ENCODE peak calls at places on chromosome 1, in six cellular contexts. Q is mucosa of descending colon, Z is fibroblast of lung, J is ovary, W is MG63, L is Caco-2. E is an unnamed sample.

GRCh38 chr1:228793032-228793431 is 57.8 kb downstream of the RHOU start:
- DNase-seq in Q (no peak), W (no peak), J (no peak), L (no peak), Z (no peak), E (peak; percentile 43)

GRCh38 chr1:156657971-156658319 is 16.0 kb downstream of the BCAN start:
- DNase-seq in L (no peak), Z (no peak), W (no peak), J (no peak), Q (no peak), E (no peak)

GRCh38 chr1:6108937-6109636 is 63.4 kb downstream of the KCNAB2 start:
- DNase-seq in L (peak; percentile 35), J (no peak), Z (peak; percentile 14), W (peak; percentile 57), Q (peak; percentile 47), E (no peak)

GRCh38 chr1:210246447-210246846 is 13.9 kb downstream of the SERTAD4 start:
- DNase-seq in J (no peak), W (no peak), L (no peak), Z (no peak), Q (no peak), E (no peak)

GRCh38 chr1:8873506-8874229 is 4.8 kb downstream of the ENO1 start:
- DNase-seq in Q (peak; percentile 85), W (peak; percentile 99), Z (peak; percentile 97), J (peak; percentile 54), L (no peak), E (peak; percentile 13)

GRCh38 chr1:182350839-182351238 is 40.8 kb downstream of the GLUL start:
- DNase-seq in Q (no peak), J (no peak), W (no peak), Z (no peak), L (no peak), E (no peak)

GRCh38 chr1:11650331-11650991 is 3.8 kb downstream of the FBXO2 start:
- DNase-seq in Z (peak; percentile 68), L (no peak), Q (peak; percentile 89), J (peak; percentile 52), W (peak; percentile 65), E (peak; percentile 83)

GRCh38 chr1:150931773-150932172 is 5.6 kb downstream of the SETDB1 start:
- DNase-seq in W (no peak), Z (peak; percentile 39), L (no peak), Q (no peak), J (no peak), E (peak; percentile 28)

GRCh38 chr1:94528271-94528670 is 13.3 kb downstream of the F3 start:
- DNase-seq in W (no peak), Q (no peak), Z (no peak), J (no peak), L (no peak), E (no peak)

GRCh38 chr1:55234016-55234415 is 18.9 kb upstream of the USP24 start:
- DNase-seq in Z (peak; percentile 31), Q (no peak), W (peak; percentile 20), L (no peak), J (no peak), E (no peak)

GRCh38 chr1:247131236-247131635 is 27.1 kb upstream of the ZNF669 start:
- DNase-seq in Z (no peak), Q (no peak), W (no peak), L (no peak), J (no peak), E (no peak)
- H3K9me3 ChIP-seq in Z (no peaks in the 10 kb centered on the region), Q (peaks cover 63% of the 10 kb centered on the region), W (peaks cover 15% of the 10 kb centered on the region), L (peaks cover 50% of the 10 kb centered on the region), J (no peaks in the 10 kb centered on the region), E (peaks cover 7% of the 10 kb centered on the region)

GRCh38 chr1:115338457-115338820 is 390 bp upstream of the NGF start:
- DNase-seq in J (no peak), L (no peak), W (no peak), Q (peak; percentile 47), Z (no peak), E (no peak)
- H3K4me3 ChIP-seq in J (peak overlapping the region; percentile 84), L (no peak overlapping the region), W (peak overlapping the region; percentile 56), Q (no peak overlapping the region), Z (no peak overlapping the region), E (no peak overlapping the region)

DNA sequence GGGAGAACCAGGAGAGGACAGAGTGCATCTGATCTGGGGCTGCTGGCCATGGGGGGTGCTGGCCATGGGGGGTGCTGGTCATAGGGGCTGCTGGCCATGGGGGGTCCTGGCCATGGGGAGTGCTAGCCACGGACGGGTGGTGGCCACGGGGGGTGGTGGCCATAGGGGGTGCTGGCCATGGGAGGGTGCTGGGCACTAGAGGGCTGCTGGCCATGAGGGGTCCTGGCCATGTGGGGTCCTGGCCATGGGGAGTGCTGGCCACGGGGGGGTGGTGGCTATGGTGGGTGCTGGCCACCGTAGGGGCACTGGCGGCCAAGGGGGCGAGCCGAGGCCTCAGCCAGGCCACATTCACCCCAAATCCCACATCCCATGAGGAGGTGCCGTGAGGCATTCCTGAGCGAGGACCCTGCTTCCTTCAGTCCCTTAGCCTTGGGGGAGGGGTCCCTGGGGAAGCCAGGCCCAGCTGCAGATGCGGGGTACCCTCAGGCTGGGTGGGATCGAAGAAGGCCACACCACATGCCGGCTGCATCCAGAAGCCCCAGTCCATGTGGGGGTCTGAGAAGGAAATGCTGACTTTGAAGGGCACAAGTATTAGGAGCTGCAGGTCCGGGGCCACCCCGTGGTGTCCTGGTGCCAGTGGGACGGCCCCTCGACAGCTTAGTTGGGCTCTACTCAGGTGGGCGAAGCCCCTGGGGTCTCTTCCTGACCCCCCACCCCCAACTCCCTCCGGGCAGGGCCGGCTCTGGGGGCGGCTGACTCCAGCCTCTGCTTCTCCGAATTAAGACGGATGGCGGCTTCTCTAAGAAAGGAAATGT is 61.9 kb upstream of the TTC34 start:
- DNase-seq in Z (no peak), W (no peak), L (no peak), J (no peak), Q (peak; percentile 39), E (no peak)
- H3K9me3 ChIP-seq in Z (no peaks in the 10 kb centered on the region), W (no peaks in the 10 kb centered on the region), L (no peaks in the 10 kb centered on the region), J (no peaks in the 10 kb centered on the region), Q (no peaks in the 10 kb centered on the region), E (no peaks in the 10 kb centered on the region)

GRCh38 chr1:220151454-220151853 is 57.5 kb downstream of the IARS2 start:
- DNase-seq in L (no peak), Z (peak; percentile 11), Q (no peak), J (peak; percentile 32), W (peak; percentile 74), E (no peak)

GRCh38 chr1:220144051-220144450 is 50.1 kb downstream of the IARS2 start:
- DNase-seq in J (no peak), W (no peak), L (no peak), Q (no peak), Z (no peak), E (no peak)

GRCh38 chr1:220153147-220153546 is 59.2 kb downstream of the IARS2 start:
- DNase-seq in W (no peak), J (no peak), Q (no peak), L (no peak), Z (peak; percentile 15), E (no peak)

GRCh38 chr1:220149742-220150141 is 55.8 kb downstream of the IARS2 start:
- DNase-seq in J (no peak), Q (no peak), Z (no peak), L (no peak), W (no peak), E (no peak)
- H3K4me3 ChIP-seq in J (no peak overlapping the region), Q (no peak overlapping the region), Z (no peak overlapping the region), L (no peak overlapping the region), W (no peak overlapping the region), E (no peak overlapping the region)

E was measured in CD4-positive, alpha-beta memory T cell.